ENCODE peak calls at places on chromosome 20, in four cellular contexts. B, D, R and U are unnamed samples. For H3K4me1, the result is how much of the 10 kb centered on the place peaks cover.

GRCh38 chr20:58832442-58832841 is 18.3 kb downstream of the GNAS-AS1 start:
- DNase-seq in R (no peak), B (no peak), D (no peak), U (no peak)

GRCh38 chr20:8043687-8044278 is 24.2 kb upstream of the TMX4 start:
- DNase-seq in D (no peak), R (no peak), B (no peak), U (peak)

GRCh38 chr20:19120011-19120410 is 92.4 kb upstream of the SLC24A3 start:
- DNase-seq in D (no peak), B (no peak), R (no peak), U (no peak)

GRCh38 chr20:32610897-32611218 is 25.7 kb upstream of the NOL4L start:
- DNase-seq in D (no peak), B (no peak), R (no peak), U (no peak)

GRCh38 chr20:58647814-58648501 is 3.1 kb upstream of the STX16 start:
- DNase-seq in R (no peak), B (peak), D (no peak), U (no peak)

GRCh38 chr20:12371955-12372354 is 454.3 kb downstream of the BTBD3 start:
- DNase-seq in D (no peak), R (no peak), B (no peak), U (no peak)

GRCh38 chr20:20009784-20010253 is 7.3 kb upstream of the NAA20 start:
- DNase-seq in R (no peak), D (no peak), B (no peak), U (no peak)

GRCh38 chr20:137668-138131 is 4.7 kb upstream of the DEFB126 start:
- DNase-seq in D (no peak), B (no peak), R (no peak), U (no peak)

GRCh38 chr20:58908216-58908615 is 55.7 kb downstream of the GNAS start:
- DNase-seq in D (no peak), B (no peak), R (no peak), U (no peak)

GRCh38 chr20:38143646-38144554 is 21.2 kb downstream of the TGM2 start:
- DNase-seq in R (no peak), B (no peak), D (no peak), U (no peak)

GRCh38 chr20:41457173-41457857 is 90.7 kb upstream of the EMILIN3 start:
- DNase-seq in B (no peak), R (no peak), D (no peak), U (no peak)

GRCh38 chr20:39775110-39775509 is 813.0 kb downstream of the DHX35 start:
- DNase-seq in B (no peak), D (no peak), R (no peak), U (no peak)

GRCh38 chr20:40551125-40551530 is 137.9 kb downstream of the MAFB start:
- DNase-seq in D (no peak), B (no peak), R (no peak), U (no peak)

GRCh38 chr20:53867741-53868351 is 202.5 kb downstream of the BCAS1 start:
- DNase-seq in B (no peak), D (no peak), R (no peak), U (no peak)

GRCh38 chr20:23265226-23265625 is 85.4 kb upstream of the NXT1 start:
- DNase-seq in D (no peak), B (no peak), R (peak), U (no peak)

GRCh38 chr20:29873946-29874345 is 1383.5 kb upstream of the DEFB115 start:
- DNase-seq in D (peak), R (no peak), B (peak), U (no peak)

GRCh38 chr20:50317116-50317515 is 126.5 kb downstream of the CEBPB start:
- DNase-seq in R (no peak), B (no peak), D (no peak), U (no peak)

GRCh38 chr20:35315199-35316020 is 23.2 kb upstream of the FAM83C start:
- DNase-seq in R (no peak), D (no peak), B (no peak), U (no peak)

GRCh38 chr20:35317416-35317815 is 25.2 kb upstream of the FAM83C start:
- DNase-seq in B (no peak), R (no peak), D (no peak), U (no peak)

GRCh38 chr20:35318502-35319157 is 26.4 kb upstream of the FAM83C start:
- DNase-seq in D (no peak), B (no peak), R (no peak), U (no peak)

GRCh38 chr20:35314460-35315198 is 22.4 kb upstream of the FAM83C start:
- DNase-seq in R (no peak), D (no peak), B (no peak), U (no peak)

DNA sequence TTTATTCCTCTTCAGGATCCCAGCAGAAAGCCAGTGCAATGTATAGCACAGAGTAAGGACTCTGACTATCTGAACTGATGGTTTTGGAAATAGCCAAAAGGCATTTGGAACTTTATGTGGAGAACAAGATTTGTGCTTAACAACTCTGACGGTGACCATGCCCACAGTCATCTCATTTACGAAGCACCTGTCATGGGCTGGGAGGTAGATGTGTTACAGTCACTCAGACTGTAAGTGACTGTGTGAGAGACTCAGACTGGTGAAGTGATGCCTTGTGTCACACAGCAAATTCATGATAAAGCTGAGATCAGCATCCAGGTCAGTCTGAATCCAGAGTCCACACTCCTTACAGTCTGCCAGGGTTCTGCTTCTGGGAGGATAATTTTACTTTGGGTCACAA is 23.9 kb upstream of the FAM83C start:
- DNase-seq in B (no peak), D (no peak), R (no peak), U (no peak)
- H3K27ac ChIP-seq in B (no peak), D (no peak), R (no peak), U (no peak)

GRCh38 chr20:14012671-14013070 is 17.4 kb downstream of the MACROD2 start:
- DNase-seq in R (no peak), B (no peak), D (no peak), U (no peak)
- H3K4me1 ChIP-seq in R (under half), B (under half), D (under half), U (under half)

DNA sequence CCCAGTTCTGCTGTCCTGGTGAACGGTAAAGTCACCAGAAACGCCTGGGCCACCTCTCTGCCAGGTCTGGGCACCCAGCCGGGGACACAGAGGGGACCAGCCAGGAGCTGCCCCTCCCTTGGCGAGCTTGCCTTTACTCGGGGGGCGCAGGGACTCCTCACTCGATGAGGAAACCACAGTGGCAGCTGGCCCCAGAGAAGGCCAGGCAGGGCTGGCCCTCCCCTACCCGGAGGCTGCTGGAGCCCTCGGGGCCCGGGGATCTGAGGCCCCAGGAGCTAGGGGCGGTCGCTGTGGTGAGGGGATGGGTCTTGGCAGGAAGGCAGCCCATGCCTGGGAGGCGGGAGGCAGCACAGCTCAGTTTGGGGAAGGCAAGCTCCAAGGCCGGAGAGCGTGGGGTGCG is 80.4 kb upstream of the SLCO4A1 start:
- DNase-seq in R (no peak), D (no peak), B (no peak), U (no peak)
- H3K27ac ChIP-seq in R (no peak), D (no peak), B (no peak), U (no peak)

GRCh38 chr20:57402206-57403125 is 11.3 kb downstream of the RBM38 start:
- DNase-seq in B (no peak), R (no peak), D (no peak), U (no peak)
- H3K4me1 ChIP-seq in B (under half), R (under half), D (half or more), U (half or more)

GRCh38 chr20:2237059-2237458 is 58.7 kb upstream of the TGM3 start:
- DNase-seq in R (peak), B (no peak), D (no peak), U (no peak)
- H3K27ac ChIP-seq in R (no peak), B (no peak), D (no peak), U (no peak)

GRCh38 chr20:47545499-47545898 is 43.8 kb downstream of the NCOA3 start:
- DNase-seq in B (no peak), R (no peak), D (no peak), U (no peak)
- H3K4me1 ChIP-seq in B (under half), R (under half), D (under half), U (under half)